ENCODE peak calls at places on chromosomes 13 and 19, in nine cellular contexts. S is HCT116; H is CD8-positive, alpha-beta T cell; O is keratinocyte; N is psoas muscle; G is heart right ventricle; Q is effector memory CD4-positive, alpha-beta T cell; Y is heart left ventricle; V is cardiac muscle cell. E is an unnamed sample.

GRCh38 chr13:33744589-33745369 is 73.2 kb upstream of the RFC3 start:
- DNase-seq in S (no peak), H (no peak), O (no peak), N (no peak), G (no peak), Q (no peak), Y (no peak), V (no peak), E (no peak)

GRCh38 chr13:111336666-111337065 is 16.2 kb downstream of the TEX29 start:
- DNase-seq in S (no peak), H (no peak), O (no peak), N (no peak), G (no peak), Q (no peak), Y (no peak), V (no peak), E (no peak)

GRCh38 chr13:61277088-61277487 is 138.6 kb downstream of the PCDH20 start:
- DNase-seq in S (no peak), H (no peak), O (no peak), N (no peak), G (no peak), Q (no peak), Y (no peak), V (no peak), E (no peak)

GRCh38 chr13:86920960-86921359 is 750.2 kb upstream of the SLITRK5 start:
- DNase-seq in S (no peak), H (no peak), O (no peak), N (no peak), G (no peak), Q (no peak), Y (no peak), V (no peak), E (no peak)

GRCh38 chr19:46000497-46001246 is 5.4 kb downstream of the CCDC61 start:
- DNase-seq in S (no peak), H (peak; percentile 70), O (no peak), N (peak; percentile 41), G (peak; percentile 44), Q (peak; percentile 68), Y (no peak), V (peak; percentile 67), E (peak; percentile 52)

GRCh38 chr13:98959299-98959698 is 18.6 kb downstream of the DOCK9 start:
- DNase-seq in S (no peak), H (no peak), O (no peak), N (no peak), G (no peak), Q (no peak), Y (no peak), V (no peak), E (no peak)

GRCh38 chr19:11446652-11447301 is 11.3 kb downstream of the PRKCSH start:
- DNase-seq in S (no peak), H (peak; percentile 52), O (no peak), N (peak; percentile 58), G (peak; percentile 74), Q (no peak), Y (peak; percentile 41), V (peak; percentile 69), E (peak; percentile 91)

GRCh38 chr13:66933994-66934393 is 296.1 kb downstream of the PCDH9 start:
- DNase-seq in S (peak; percentile 12), H (no peak), O (peak; percentile 56), N (no peak), G (no peak), Q (no peak), Y (no peak), V (no peak), E (no peak)

GRCh38 chr19:2327773-2328400 is 499 bp downstream of the LSM7 start:
- DNase-seq in S (peak; percentile 61), H (peak; percentile 34), O (peak; percentile 23), N (no peak), G (peak; percentile 10), Q (peak; percentile 47), Y (no peak), V (no peak), E (no peak)

GRCh38 chr13:24233351-24233901 is 72.9 kb downstream of the SPATA13 start:
- DNase-seq in S (no peak), H (no peak), O (no peak), N (no peak), G (no peak), Q (no peak), Y (no peak), V (peak; percentile 59), E (no peak)

GRCh38 chr13:107649071-107649470 is 566.3 kb downstream of the LIG4 start:
- DNase-seq in S (no peak), H (no peak), O (no peak), N (no peak), G (no peak), Q (no peak), Y (no peak), V (no peak), E (no peak)

GRCh38 chr13:113838711-113839201 is 25.1 kb downstream of the GAS6 start:
- DNase-seq in S (no peak), H (no peak), O (no peak), N (peak; percentile 18), G (peak; percentile 24), Q (no peak), Y (no peak), V (no peak), E (peak; percentile 44)
- H3K4me1 ChIP-seq in S (peaks cover 29% of the 10 kb centered on the region), H (peaks cover 25% of the 10 kb centered on the region), O (peaks cover 54% of the 10 kb centered on the region), N (peaks cover 36% of the 10 kb centered on the region), G (peaks cover 64% of the 10 kb centered on the region), Q (peaks cover 10% of the 10 kb centered on the region), Y (peaks cover 70% of the 10 kb centered on the region), V (peaks cover 38% of the 10 kb centered on the region), E (no peaks in the 10 kb centered on the region)

DNA sequence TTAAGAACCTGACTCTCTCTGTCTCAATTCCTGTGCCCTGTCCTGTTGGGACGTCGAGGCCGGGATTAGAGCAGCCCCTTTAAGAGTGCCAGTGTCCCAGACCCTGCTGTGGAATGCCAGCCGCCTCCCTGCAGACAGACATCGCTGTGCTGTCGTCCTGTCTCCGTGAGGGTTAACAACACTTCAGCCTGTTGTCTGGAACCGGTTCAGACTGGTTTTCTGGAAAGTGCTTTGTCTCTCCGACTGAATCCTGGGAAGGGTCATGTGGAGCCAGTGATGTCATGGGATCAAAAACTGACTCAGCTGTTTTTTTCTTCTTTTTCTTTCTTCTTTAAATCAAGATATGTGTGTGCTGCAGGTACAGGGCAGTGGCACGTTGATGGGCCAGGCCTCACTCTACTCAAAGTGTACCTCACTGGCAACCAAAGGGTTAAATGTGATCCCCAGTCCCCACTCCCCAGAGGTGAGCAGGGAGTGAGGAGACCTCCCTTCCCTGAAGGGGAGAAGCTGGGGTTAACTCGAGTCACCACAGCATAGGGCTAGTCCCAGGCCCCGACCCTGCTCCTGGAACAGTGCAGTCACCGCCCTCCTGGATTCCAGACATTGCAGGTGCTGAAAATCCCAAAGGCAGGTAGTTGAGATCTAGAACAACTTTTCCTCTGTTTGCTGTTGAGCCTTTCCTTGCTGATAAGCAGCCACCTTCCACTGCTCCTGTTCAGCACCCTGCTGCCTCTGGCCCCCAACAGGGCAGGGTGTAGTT is 50.8 kb downstream of the TSSK6 start:
- DNase-seq in S (no peak), H (no peak), O (no peak), N (no peak), G (no peak), Q (no peak), Y (no peak), V (peak; percentile 76), E (no peak)
- H3K4me1 ChIP-seq in S (no peaks in the 10 kb centered on the region), H (peaks cover 50% of the 10 kb centered on the region), O (peaks cover 52% of the 10 kb centered on the region), N (peaks cover 52% of the 10 kb centered on the region), G (peaks cover 55% of the 10 kb centered on the region), Q (peaks cover 46% of the 10 kb centered on the region), Y (peaks cover 52% of the 10 kb centered on the region), V (peaks cover 49% of the 10 kb centered on the region), E (peaks cover 2% of the 10 kb centered on the region)

GRCh38 chr13:59665184-59665583 is 498.5 kb downstream of the DIAPH3 start:
- DNase-seq in S (no peak), H (no peak), O (no peak), N (no peak), G (no peak), Q (no peak), Y (no peak), V (no peak), E (no peak)

GRCh38 chr13:59664586-59664985 is 499.1 kb downstream of the DIAPH3 start:
- DNase-seq in S (no peak), H (no peak), O (no peak), N (no peak), G (no peak), Q (no peak), Y (no peak), V (no peak), E (no peak)

GRCh38 chr13:59666504-59666903 is 497.2 kb downstream of the DIAPH3 start:
- DNase-seq in S (no peak), H (no peak), O (no peak), N (no peak), G (no peak), Q (no peak), Y (no peak), V (no peak), E (no peak)

GRCh38 chr13:59665736-59666135 is 498.0 kb downstream of the DIAPH3 start:
- DNase-seq in S (no peak), H (no peak), O (no peak), N (no peak), G (no peak), Q (no peak), Y (no peak), V (no peak), E (no peak)

DNA sequence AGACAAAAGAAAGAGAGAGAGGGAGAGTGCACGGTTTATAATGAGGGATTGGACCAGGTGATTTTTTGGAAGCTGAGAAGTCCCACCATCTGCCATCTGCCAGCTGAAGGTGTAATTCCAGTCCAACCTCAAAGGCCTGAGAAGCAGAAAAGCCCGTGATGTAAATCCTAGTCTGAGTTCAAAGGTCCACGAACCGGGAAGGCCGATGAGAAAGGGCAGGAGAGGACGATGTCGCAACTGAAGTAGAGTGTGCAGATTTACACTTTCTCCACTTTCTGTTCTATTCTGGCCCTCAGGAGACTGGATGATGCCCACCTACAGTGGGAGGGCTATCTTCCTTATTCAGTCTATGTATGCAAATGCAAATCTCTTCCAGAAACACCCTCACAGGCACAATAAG is 500.0 kb downstream of the DIAPH3 start:
- DNase-seq in S (no peak), H (no peak), O (no peak), N (no peak), G (no peak), Q (no peak), Y (no peak), V (no peak), E (no peak)
- H3K4me1 ChIP-seq in S (no peaks in the 10 kb centered on the region), H (no peaks in the 10 kb centered on the region), O (no peaks in the 10 kb centered on the region), N (no peaks in the 10 kb centered on the region), G (peaks cover 36% of the 10 kb centered on the region), Q (no peaks in the 10 kb centered on the region), Y (peaks cover 5% of the 10 kb centered on the region), V (peaks cover 16% of the 10 kb centered on the region), E (no peaks in the 10 kb centered on the region)

GRCh38 chr13:50509167-50509566 is 334.3 kb downstream of the DLEU7 start:
- DNase-seq in S (no peak), H (no peak), O (no peak), N (no peak), G (no peak), Q (no peak), Y (no peak), V (no peak), E (no peak)

GRCh38 chr13:50513528-50513863 is 330.0 kb downstream of the DLEU7 start:
- DNase-seq in S (no peak), H (no peak), O (no peak), N (no peak), G (no peak), Q (no peak), Y (no peak), V (no peak), E (no peak)

GRCh38 chr13:50511877-50512332 is 331.6 kb downstream of the DLEU7 start:
- DNase-seq in S (no peak), H (no peak), O (no peak), N (no peak), G (no peak), Q (no peak), Y (no peak), V (no peak), E (no peak)

GRCh38 chr13:50512602-50513527 is 330.6 kb downstream of the DLEU7 start:
- DNase-seq in S (no peak), H (peak; percentile 51), O (no peak), N (peak; percentile 53), G (peak; percentile 65), Q (no peak), Y (peak; percentile 73), V (peak; percentile 17), E (peak; percentile 79)

GRCh38 chr13:50509771-50510441 is 333.6 kb downstream of the DLEU7 start:
- DNase-seq in S (no peak), H (no peak), O (no peak), N (no peak), G (no peak), Q (no peak), Y (no peak), V (no peak), E (no peak)
- H3K4me1 ChIP-seq in S (no peaks in the 10 kb centered on the region), H (peaks cover 18% of the 10 kb centered on the region), O (no peaks in the 10 kb centered on the region), N (peaks cover 22% of the 10 kb centered on the region), G (peaks cover 27% of the 10 kb centered on the region), Q (peaks cover 9% of the 10 kb centered on the region), Y (peaks cover 30% of the 10 kb centered on the region), V (peaks cover 9% of the 10 kb centered on the region), E (peaks cover 2% of the 10 kb centered on the region)

E was measured in aorta.